ENCODE peak calls at places on chromosome 19, in six cellular contexts. R is transverse colon, M is cardiac fibroblast, K is neural progenitor cell, C is bronchial epithelial cell, E is left lung. Y is an unnamed sample.
A peak's percentile ranks its signal among the peaks of the same experiment; 100 is the strongest.

GRCh38 chr19:55811340-55811739 is 20.5 kb downstream of the NLRP11 start:
- DNase-seq in R (no peak), M (no peak), K (no peak), C (no peak), E (no peak), Y (no peak)

GRCh38 chr19:13085673-13086072 is 17.0 kb downstream of the LYL1 start:
- DNase-seq in R (no peak), M (no peak), K (no peak), C (no peak), E (no peak), Y (no peak)

GRCh38 chr19:49658139-49658517 is 7.5 kb downstream of the IRF3 start:
- DNase-seq in R (no peak), M (no peak), K (no peak), C (no peak), E (no peak), Y (no peak)

GRCh38 chr19:2255982-2256685 is at the start of gene JSRP1:
- DNase-seq in R (no peak), M (no peak), K (no peak), C (no peak), E (no peak), Y (no peak)

GRCh38 chr19:55599468-55600335 is at the start of the genes FIZ1 and ZNF524:
- DNase-seq in R (peak; percentile 98), M (peak; percentile 100), K (peak; percentile 99), C (peak; percentile 92), E (peak; percentile 97), Y (peak; percentile 97)

GRCh38 chr19:33954686-33955085 is 158.0 kb downstream of the KCTD15 start:
- DNase-seq in R (no peak), M (no peak), K (no peak), C (no peak), E (no peak), Y (no peak)

GRCh38 chr19:49984491-49984890 is 23.5 kb upstream of the SIGLEC11 start:
- DNase-seq in R (no peak), M (no peak), K (no peak), C (no peak), E (no peak), Y (no peak)

GRCh38 chr19:18860302-18860700 is 28.5 kb downstream of the UPF1 start:
- DNase-seq in R (no peak), M (no peak), K (no peak), C (no peak), E (no peak), Y (no peak)

GRCh38 chr19:51926784-51927741 is at the start of gene ZNF613:
- DNase-seq in R (peak; percentile 91), M (peak; percentile 97), K (peak; percentile 92), C (peak; percentile 86), E (peak; percentile 93), Y (peak; percentile 67)

GRCh38 chr19:7550987-7551761 is 15.7 kb downstream of the PNPLA6 start:
- DNase-seq in R (peak; percentile 81), M (peak; percentile 74), K (peak; percentile 97), C (peak; percentile 54), E (peak; percentile 75), Y (no peak)

GRCh38 chr19:52366414-52366824 is 3.3 kb upstream of the ZNF880 start:
- DNase-seq in R (no peak), M (no peak), K (no peak), C (no peak), E (no peak), Y (no peak)

GRCh38 chr19:45676851-45677263 is 8.8 kb downstream of the GIPR start:
- DNase-seq in R (peak; percentile 56), M (no peak), K (no peak), C (no peak), E (peak; percentile 44), Y (no peak)

DNA sequence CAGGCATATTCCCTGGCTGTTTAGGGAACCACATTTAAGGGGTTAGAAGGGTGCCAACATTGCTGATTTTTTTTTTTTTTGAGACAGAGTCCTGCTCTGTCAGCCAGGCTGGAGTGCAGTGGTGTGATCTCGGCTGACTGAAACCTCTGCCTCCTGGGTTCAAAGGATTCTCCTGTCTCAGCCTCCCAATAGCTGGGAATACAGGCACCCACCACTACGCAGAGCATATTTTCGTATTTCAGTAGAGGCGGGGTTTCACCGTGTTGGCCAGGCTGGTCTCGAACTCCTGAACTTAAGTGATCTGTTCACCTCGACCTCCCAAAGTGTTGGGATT is 7.8 kb upstream of the CRX start:
- DNase-seq in R (no peak), M (no peak), K (no peak), C (no peak), E (no peak), Y (no peak)
- TF ChIP-seq CTCF in R (no peak), M (no peak), K (no peak), C (no peak), E (no peak), Y (no peak)

GRCh38 chr19:28980236-28980868 is 232.6 kb downstream of the UQCRFS1 start:
- DNase-seq in R (no peak), M (peak; percentile 49), K (no peak), C (no peak), E (no peak), Y (no peak)
- TF ChIP-seq CTCF in R (no peak), M (peak; percentile 78), K (peak; percentile 12), C (no peak), E (no peak), Y (peak; percentile 61)

GRCh38 chr19:10389863-10390262 is 9.5 kb upstream of the TYK2 start:
- DNase-seq in R (no peak), M (no peak), K (peak; percentile 37), C (no peak), E (no peak), Y (no peak)
- TF ChIP-seq CTCF in R (no peak), M (peak; percentile 32), K (peak; percentile 38), C (peak; percentile 21), E (no peak), Y (no peak)

GRCh38 chr19:38907670-38908069 is 4.3 kb downstream of the CCER2 start:
- DNase-seq in R (no peak), M (no peak), K (no peak), C (no peak), E (no peak), Y (no peak)
- TF ChIP-seq CTCF in R (no peak), M (no peak), K (no peak), C (no peak), E (no peak), Y (no peak)

DNA sequence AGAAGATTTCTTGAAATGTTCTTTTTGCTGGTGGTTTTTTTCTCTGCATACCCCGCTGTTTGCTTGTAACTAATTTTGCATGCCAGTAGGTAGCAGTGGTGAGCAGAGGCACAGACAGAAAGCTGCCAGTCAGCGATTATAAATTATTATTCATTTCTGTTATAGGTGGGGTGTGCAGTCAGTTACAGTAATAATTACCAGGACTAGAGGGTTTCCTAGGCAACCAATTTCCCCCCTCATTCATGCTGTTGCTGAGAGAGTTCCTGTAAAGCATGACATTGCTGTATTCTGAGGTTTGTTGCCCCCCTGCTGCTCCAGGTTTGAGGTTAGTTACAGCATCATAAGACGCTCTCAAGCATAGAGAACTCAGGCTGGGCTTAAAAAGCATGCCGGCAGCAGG is 104.5 kb downstream of the URI1 start:
- DNase-seq in R (no peak), M (no peak), K (peak; percentile 44), C (no peak), E (no peak), Y (no peak)
- TF ChIP-seq CTCF in R (no peak), M (peak; percentile 45), K (peak; percentile 70), C (peak; percentile 29), E (peak; percentile 30), Y (peak; percentile 46)

Y was measured in AG09319.